ENCODE peak calls at places on chromosomes 11 and 22, in six cellular contexts. T, V, L, M, D and A are unnamed samples.

GRCh38 chr11:10922944-10923343 is 65.1 kb upstream of the ZBED5 start:
- ATAC-seq in T (no peak), D (no peak), V (no peak), L (no peak), M (no peak), A (no peak)

GRCh38 chr11:133520707-133521106 is 11.6 kb downstream of the OPCML start:
- ATAC-seq in V (no peak), M (peak; percentile 55), T (no peak), D (no peak), L (peak; percentile 90), A (no peak)

GRCh38 chr11:33389635-33390034 is 132.5 kb downstream of the HIPK3 start:
- ATAC-seq in T (no peak), M (no peak), L (no peak), V (peak; percentile 80), D (no peak), A (no peak)

GRCh38 chr11:93524173-93524536 is 19.0 kb downstream of the SMCO4 start:
- ATAC-seq in M (no peak), D (no peak), T (no peak), L (no peak), V (peak; percentile 50), A (no peak)

GRCh38 chr11:100687630-100688395 is 725 bp downstream of the ARHGAP42 start:
- ATAC-seq in V (peak; percentile 73), D (peak; percentile 84), M (peak; percentile 86), L (peak; percentile 81), T (peak; percentile 86), A (peak; percentile 80)

GRCh38 chr11:20489948-20490347 is 102.4 kb downstream of the PRMT3 start:
- ATAC-seq in L (no peak), D (no peak), T (no peak), M (no peak), V (peak; percentile 98), A (no peak)

GRCh38 chr22:42905217-42905616 is 48.1 kb upstream of the ARFGAP3 start:
- ATAC-seq in T (no peak), V (no peak), D (no peak), M (no peak), L (no peak), A (no peak)

GRCh38 chr11:70481625-70482528 is 83.5 kb downstream of the CTTN start:
- ATAC-seq in D (peak; percentile 45), V (no peak), T (peak; percentile 79), L (no peak), M (peak; percentile 44), A (peak; percentile 20)

GRCh38 chr11:100800202-100800601 is 113.1 kb downstream of the ARHGAP42 start:
- ATAC-seq in L (no peak), V (no peak), T (no peak), D (no peak), M (no peak), A (no peak)

GRCh38 chr11:132184079-132184478 is 813.7 kb downstream of the NTM start:
- ATAC-seq in T (no peak), V (no peak), L (no peak), M (no peak), D (no peak), A (no peak)

GRCh38 chr22:30647536-30647935 is 12.0 kb downstream of the SLC35E4 start:
- ATAC-seq in M (no peak), D (no peak), L (no peak), V (no peak), T (no peak), A (no peak)

GRCh38 chr22:30648825-30649224 is 13.2 kb downstream of the SLC35E4 start:
- ATAC-seq in T (no peak), V (no peak), M (no peak), D (no peak), L (no peak), A (no peak)

GRCh38 chr22:30650508-30651116 is 15.0 kb downstream of the SLC35E4 start:
- ATAC-seq in L (no peak), V (no peak), D (peak; percentile 61), T (no peak), M (no peak), A (no peak)

GRCh38 chr22:30646518-30647160 is 11.1 kb downstream of the SLC35E4 start:
- ATAC-seq in L (no peak), V (no peak), M (no peak), D (no peak), T (no peak), A (no peak)

GRCh38 chr22:30649430-30650007 is 13.9 kb downstream of the SLC35E4 start:
- ATAC-seq in V (peak; percentile 100), M (peak; percentile 86), T (no peak), L (peak; percentile 79), D (peak; percentile 95), A (peak; percentile 82)
- TF ChIP-seq CTCF in V (peak; percentile 16), M (no peak), T (no peak), L (no peak), D (no peak), A (no peak)

GRCh38 chr11:60913793-60914619 is at the start of gene TMEM109:
- ATAC-seq in D (peak; percentile 90), L (peak; percentile 92), M (peak; percentile 90), T (peak; percentile 79), V (peak; percentile 67), A (peak; percentile 89)
- TF ChIP-seq EP300 in D (peak; percentile 16), L (no peak), M (no peak), T (no peak), V (no peak), A (no peak)

GRCh38 chr22:22753526-22754267 is 109.3 kb downstream of the GGTLC2 start:
- ATAC-seq in M (peak; percentile 73), L (peak; percentile 95), D (peak; percentile 97), V (peak; percentile 98), T (peak; percentile 89), A (no peak)
- TF ChIP-seq CTCF in M (peak; percentile 62), L (peak; percentile 84), D (peak; percentile 100), V (peak; percentile 38), T (peak; percentile 43), A (peak; percentile 49)

DNA sequence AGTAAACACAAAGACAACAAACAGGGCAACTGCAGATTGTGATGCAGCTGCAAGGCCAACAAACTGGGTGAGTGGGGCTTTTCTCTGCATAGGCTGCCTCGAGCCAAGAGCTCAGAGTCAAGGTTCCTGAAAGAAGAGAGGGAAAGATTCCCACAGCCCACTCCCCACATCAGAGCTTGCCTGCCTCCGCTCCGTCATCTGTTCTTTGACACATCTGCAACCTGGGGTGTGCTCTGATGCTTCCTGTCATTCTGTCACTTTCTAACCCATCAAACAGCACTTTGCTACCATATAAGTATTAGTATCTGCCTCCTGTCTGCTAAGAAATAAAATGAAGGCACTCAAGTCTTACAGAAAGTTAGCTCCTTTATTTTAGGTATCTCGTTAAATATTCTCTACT is 46.9 kb downstream of the C22orf31 start:
- ATAC-seq in L (no peak), M (no peak), D (no peak), T (no peak), V (no peak), A (no peak)
- TF ChIP-seq EP300 in L (no peak), M (no peak), D (no peak), T (no peak), V (no peak), A (no peak)

DNA sequence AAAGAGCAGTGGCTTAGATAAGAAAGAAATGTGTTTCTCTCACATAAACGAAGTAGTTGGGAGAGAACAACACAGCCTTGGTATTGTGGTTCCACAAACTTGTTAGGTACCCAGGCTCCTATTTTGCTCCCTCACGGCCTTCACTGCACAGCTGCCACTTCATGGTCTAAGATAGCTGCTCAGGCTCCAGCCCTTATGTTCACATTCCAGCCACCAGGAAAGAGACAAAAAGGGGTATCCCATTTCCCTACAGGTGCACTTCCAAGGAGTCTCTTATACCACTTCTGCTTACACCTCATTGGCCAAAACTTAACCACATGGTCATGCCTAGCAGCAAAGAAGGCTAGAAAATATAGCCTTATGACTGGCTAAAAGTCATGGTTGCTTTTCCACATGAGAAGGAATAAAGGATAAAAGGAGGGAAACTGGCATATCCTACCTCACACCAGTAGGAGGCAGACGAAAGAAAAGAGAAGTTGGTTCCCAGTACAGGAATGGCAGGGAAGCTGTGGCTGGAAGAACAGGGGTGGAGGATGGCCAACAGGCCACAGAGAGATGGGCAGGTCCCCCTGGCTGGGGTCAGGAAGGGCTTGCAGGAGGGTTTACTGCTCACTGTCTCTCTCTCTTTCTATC is 5.4 kb upstream of the HDHD5 start:
- ATAC-seq in V (no peak), L (peak; percentile 49), D (peak; percentile 40), T (peak; percentile 37), M (no peak), A (no peak)
- TF ChIP-seq CTCF in V (peak; percentile 16), L (peak; percentile 5), D (peak; percentile 36), T (no peak), M (no peak), A (no peak)

GRCh38 chr22:23984430-23984829 is 4.5 kb downstream of the GSTT2 start:
- ATAC-seq in M (peak; percentile 48), D (no peak), L (no peak), V (no peak), T (peak; percentile 83), A (no peak)
- TF ChIP-seq EP300 in M (no peak), D (no peak), L (no peak), V (no peak), T (no peak), A (no peak)